ENCODE peak calls at places on chromosomes 13 and 19, in ten cellular contexts. S is PC-3; I is HCT116; C is tibial nerve; N is breast epithelium; L is A549; Z is CD8-positive, alpha-beta memory T cell; W is psoas muscle; A is sigmoid colon; Y is CD8-positive, alpha-beta T cell. B is an unnamed sample.

GRCh38 chr19:32018014-32018413 is 327.4 kb upstream of the ZNF507 start:
- DNase-seq in L (no peak), C (peak), W (no peak), Y (no peak), N (peak), A (peak), I (no peak), S (no peak), Z (no peak), B (peak)

GRCh38 chr13:41614671-41615519 is 157.5 kb downstream of the RGCC start:
- DNase-seq in W (no peak), I (no peak), L (no peak), N (no peak), Z (no peak), Y (no peak), A (no peak), C (no peak), S (peak), B (no peak)

GRCh38 chr19:23867895-23868294 is 46.8 kb upstream of the ZNF726 start:
- DNase-seq in W (no peak), C (no peak), L (no peak), Z (no peak), Y (no peak), A (no peak), N (no peak), I (no peak), S (peak), B (no peak)

GRCh38 chr13:39929583-39929982 is 274.1 kb downstream of the COG6 start:
- DNase-seq in S (no peak), A (no peak), I (no peak), Y (no peak), C (no peak), Z (no peak), W (no peak), N (no peak), L (no peak), B (no peak)

GRCh38 chr19:48000846-48001245 is 6.4 kb downstream of the ELSPBP1 start:
- DNase-seq in Y (no peak), I (no peak), W (no peak), A (no peak), Z (no peak), S (peak), N (no peak), C (no peak), L (no peak), B (no peak)

GRCh38 chr13:109156181-109156935 is 526.9 kb downstream of the MYO16 start:
- DNase-seq in A (no peak), W (no peak), L (peak), Z (no peak), N (no peak), S (peak), C (no peak), I (no peak), Y (no peak), B (no peak)

GRCh38 chr13:111429064-111429558 is 108.7 kb downstream of the TEX29 start:
- DNase-seq in W (no peak), Z (no peak), I (peak), N (no peak), L (peak), Y (peak), C (no peak), A (no peak), S (peak), B (no peak)

GRCh38 chr19:15417699-15418098 is 1.1 kb downstream of the AKAP8L start:
- DNase-seq in S (peak), Z (no peak), C (no peak), N (no peak), W (peak), Y (no peak), A (no peak), I (no peak), L (no peak), B (no peak)

GRCh38 chr13:113275387-113275786 is 21.7 kb upstream of the LAMP1 start:
- DNase-seq in Y (peak), A (no peak), I (peak), N (no peak), L (peak), Z (no peak), S (peak), C (no peak), W (peak), B (no peak)

GRCh38 chr19:5580116-5580515 is 12.4 kb upstream of the TINCR start:
- DNase-seq in L (no peak), C (no peak), Z (no peak), I (no peak), N (no peak), W (no peak), Y (no peak), S (no peak), A (no peak), B (no peak)

GRCh38 chr13:99842379-99842778 is 129.2 kb downstream of the ZIC5 start:
- DNase-seq in C (no peak), A (no peak), I (no peak), Z (no peak), L (no peak), N (no peak), S (no peak), W (no peak), Y (no peak), B (no peak)

GRCh38 chr19:15280048-15280725 is 47.9 kb upstream of the EPHX3 start:
- DNase-seq in A (no peak), C (no peak), S (peak), W (peak), L (no peak), Z (no peak), I (no peak), Y (no peak), N (no peak), B (no peak)

GRCh38 chr19:12034610-12035009 is 869 bp downstream of the ZNF433 start:
- DNase-seq in N (no peak), Y (no peak), C (no peak), L (no peak), W (no peak), S (peak), A (no peak), I (no peak), Z (no peak), B (no peak)

DNA sequence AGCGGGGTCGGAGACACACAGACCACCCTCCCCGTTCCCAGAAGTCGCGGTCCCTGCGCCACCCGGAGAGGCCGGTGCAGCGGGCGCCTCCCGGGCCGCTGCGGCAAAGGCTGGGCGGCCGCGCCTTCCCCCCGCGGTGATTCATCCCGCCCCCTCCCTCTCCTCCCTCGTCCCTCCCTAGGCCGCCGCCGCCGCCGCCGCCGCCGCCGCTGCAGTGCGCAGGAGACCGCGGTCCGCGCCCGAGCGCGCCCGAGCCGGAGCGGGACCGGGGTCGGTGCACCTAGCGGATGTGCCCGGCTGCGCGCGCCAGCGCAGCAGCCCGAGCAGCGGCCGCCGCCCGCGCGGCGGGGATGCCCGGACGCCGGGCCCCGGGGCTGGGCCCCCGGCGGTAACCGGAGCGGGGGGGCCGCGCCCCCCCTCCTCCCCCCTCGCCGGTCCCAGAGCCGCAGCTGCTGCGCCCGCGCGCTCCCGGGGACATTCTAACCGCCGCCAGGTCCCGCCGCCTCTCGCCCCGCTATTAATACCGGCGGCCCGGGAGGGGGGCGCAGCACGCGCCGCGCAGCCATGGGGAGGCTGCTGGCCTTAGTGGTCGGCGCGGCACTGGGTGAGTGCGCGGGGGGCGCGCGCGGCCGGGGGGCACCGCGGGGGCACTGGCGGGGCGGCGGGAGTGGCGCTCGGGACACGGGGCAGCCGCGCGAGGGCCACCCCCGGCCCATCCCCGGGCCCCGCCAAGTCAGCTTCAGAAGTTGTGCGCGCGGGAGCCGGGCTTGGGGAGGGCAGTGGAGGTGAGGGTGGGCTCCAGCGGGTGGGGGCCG is at the start of gene SCN1B:
- DNase-seq in S (peak), A (no peak), Y (peak), L (peak), I (peak), Z (peak), W (peak), C (no peak), N (no peak), B (no peak)
- H3K27ac ChIP-seq in S (no peak), A (peak), Y (no peak), L (peak), I (peak), Z (no peak), W (peak), C (peak), N (no peak), B (peak)

DNA sequence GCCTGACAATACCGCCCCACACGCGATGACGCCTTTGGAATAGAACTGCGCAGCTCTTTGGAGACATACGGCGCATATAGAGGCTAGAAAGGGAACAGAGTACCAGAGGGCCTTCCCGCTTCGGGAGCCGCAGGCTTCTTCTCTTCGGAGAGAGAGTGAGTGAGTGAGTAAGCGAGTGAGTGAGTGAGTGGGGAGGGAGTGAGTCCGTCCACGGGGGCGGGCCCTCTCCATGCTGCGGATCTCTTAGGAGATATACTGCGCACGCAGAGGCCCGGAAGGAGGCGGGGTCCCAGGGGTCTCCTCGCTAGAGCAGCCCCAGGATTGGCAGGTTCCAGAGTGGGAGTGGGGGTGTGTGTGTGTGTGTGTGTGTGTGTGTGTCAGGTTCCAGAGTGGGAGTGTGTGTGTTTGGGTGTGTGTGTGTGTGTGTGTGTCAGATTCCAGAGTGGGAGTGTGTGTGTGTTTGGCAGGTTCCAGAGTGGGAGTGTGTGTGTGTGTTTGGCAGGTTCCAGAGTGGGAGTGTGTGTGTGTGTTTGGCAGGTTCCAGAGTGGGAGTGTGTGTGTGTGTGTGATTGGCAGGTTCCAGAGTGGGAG is 97.0 kb downstream of the INSR start:
- DNase-seq in L (peak), A (peak), Y (peak), Z (peak), C (peak), I (peak), W (peak), N (peak), S (peak), B (peak)
- H3K27ac ChIP-seq in L (peak), A (peak), Y (peak), Z (peak), C (peak), I (peak), W (peak), N (peak), S (peak), B (peak)

DNA sequence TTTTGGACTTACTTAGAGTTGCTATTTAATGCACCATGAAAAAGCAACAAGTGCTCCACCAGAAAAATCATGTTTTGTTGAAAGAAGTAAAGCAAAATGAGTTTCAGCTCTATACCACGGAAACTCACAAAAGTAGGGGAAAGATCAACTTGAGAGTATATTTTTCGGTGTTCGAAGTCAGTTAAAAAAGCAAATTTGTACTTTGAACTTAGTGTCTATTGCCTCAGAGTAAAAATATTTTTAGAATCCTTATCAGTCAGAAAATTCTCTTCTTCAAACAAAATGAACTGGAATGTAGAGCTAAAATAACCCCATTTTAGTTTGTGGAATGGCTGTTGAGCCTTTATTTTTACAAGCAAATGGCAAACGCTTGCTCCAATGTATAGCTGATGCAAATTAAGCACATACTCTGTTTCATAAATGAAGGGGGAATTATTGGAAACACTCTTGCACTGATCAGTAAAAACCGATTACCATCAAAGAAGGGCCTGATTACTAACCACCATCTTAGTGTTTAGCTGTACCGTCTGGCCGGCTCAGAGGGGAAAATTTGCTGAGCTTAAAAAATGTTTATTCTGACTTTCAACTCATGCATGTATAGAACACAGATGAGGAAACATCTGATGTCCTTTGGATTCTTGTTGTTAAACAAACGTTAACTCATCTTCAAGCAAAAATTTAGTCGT is 540.8 kb downstream of the GPC6 start:
- DNase-seq in N (no peak), Z (no peak), S (no peak), L (no peak), Y (no peak), W (no peak), C (no peak), A (no peak), I (no peak), B (no peak)
- H3K27ac ChIP-seq in N (no peak), Z (no peak), S (no peak), L (no peak), Y (no peak), W (no peak), C (no peak), A (no peak), I (no peak), B (no peak)

GRCh38 chr13:37618554-37618953 is 20.0 kb upstream of the POSTN start:
- DNase-seq in W (no peak), N (no peak), L (no peak), A (no peak), C (no peak), I (no peak), S (no peak), Z (no peak), Y (no peak), B (no peak)

GRCh38 chr13:37616131-37616530 is 17.6 kb upstream of the POSTN start:
- DNase-seq in A (no peak), Z (no peak), S (no peak), L (no peak), I (no peak), Y (no peak), N (no peak), W (no peak), C (no peak), B (no peak)

GRCh38 chr13:37617162-37617561 is 18.6 kb upstream of the POSTN start:
- DNase-seq in W (no peak), Y (no peak), S (peak), L (peak), C (no peak), N (no peak), Z (no peak), A (no peak), I (no peak), B (no peak)

GRCh38 chr13:37627428-37627827 is 28.9 kb upstream of the POSTN start:
- DNase-seq in W (no peak), N (no peak), Y (no peak), C (no peak), S (no peak), A (no peak), Z (no peak), I (no peak), L (no peak), B (no peak)

DNA sequence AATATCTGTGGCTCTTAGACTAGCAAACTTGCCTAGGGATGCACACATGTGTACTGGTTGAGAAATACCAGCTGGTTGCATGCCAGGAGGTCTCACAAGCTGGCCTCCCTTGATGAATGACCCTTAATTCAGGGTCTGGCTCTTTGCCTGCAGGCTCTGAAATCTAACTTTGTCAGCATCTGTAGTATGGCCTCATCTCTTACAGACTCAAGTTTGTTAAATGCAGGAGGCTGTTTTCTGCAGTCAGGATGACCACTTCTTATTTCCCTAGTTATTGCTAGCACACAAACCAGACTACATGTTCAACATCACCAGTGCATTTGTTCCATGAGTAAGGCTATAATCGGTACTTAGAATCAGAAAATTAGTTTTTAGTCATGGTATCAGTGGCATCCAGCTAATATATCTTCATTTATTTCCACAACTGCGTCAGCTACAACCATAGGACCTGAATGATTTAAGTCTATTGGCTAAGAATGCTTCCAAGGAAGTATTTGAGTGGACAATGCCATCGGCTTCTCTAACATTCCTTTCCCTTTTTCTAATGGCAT is 23.3 kb upstream of the POSTN start:
- DNase-seq in L (no peak), I (no peak), N (no peak), S (no peak), C (no peak), W (no peak), Z (no peak), A (no peak), Y (no peak), B (no peak)
- H3K27ac ChIP-seq in L (no peak), I (no peak), N (no peak), S (no peak), C (no peak), W (no peak), Z (no peak), A (no peak), Y (no peak), B (no peak)

DNA sequence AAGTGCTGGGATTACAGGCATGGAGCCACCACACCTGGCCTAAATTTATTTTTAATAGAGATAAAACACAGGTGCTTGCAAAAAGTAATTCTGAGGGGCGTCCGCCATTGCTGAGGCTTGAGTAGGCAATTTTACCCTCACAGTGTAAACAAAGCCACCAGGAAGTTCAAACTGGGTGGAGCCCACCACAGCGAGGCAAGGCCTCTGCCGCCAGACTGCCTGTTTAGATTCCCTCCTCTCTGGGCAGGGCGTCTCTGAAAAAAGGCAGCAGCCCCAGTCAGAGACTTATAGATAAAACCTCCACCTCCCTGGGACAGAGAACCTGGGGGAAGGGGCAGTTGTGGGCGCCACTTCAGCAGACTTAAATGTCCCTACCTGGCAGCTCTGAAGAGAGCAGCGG is 50.7 kb downstream of the B3GLCT start:
- DNase-seq in S (no peak), Z (no peak), N (no peak), Y (no peak), I (no peak), A (no peak), C (no peak), W (no peak), L (no peak), B (no peak)
- H3K27ac ChIP-seq in S (no peak), Z (no peak), N (no peak), Y (no peak), I (no peak), A (no peak), C (no peak), W (no peak), L (no peak), B (no peak)

GRCh38 chr13:45446181-45446580 is 18.6 kb upstream of the COG3 start:
- DNase-seq in Y (no peak), Z (no peak), W (no peak), C (no peak), S (no peak), L (no peak), A (no peak), I (no peak), N (no peak), B (no peak)
- H3K27ac ChIP-seq in Y (no peak), Z (no peak), W (no peak), C (no peak), S (no peak), L (no peak), A (no peak), I (no peak), N (no peak), B (no peak)

B was measured in esophagus muscularis mucosa.